ENCODE peak calls at places on chromosomes 4 and X, in five cellular contexts. D is HepG2, I is WTC11, X is H1, G is HCT116. U is an unnamed sample.
A peak's percentile ranks its signal among the peaks of the same experiment; 100 is the strongest.

GRCh38 chr4:34047363-34047762 is 2197.0 kb downstream of the ARAP2 start:
- DNase-seq in D (no peak), I (no peak), G (no peak), X (no peak), U (no peak)

GRCh38 chrX:153537080-153537479 is 19.6 kb downstream of the ATP2B3 start:
- DNase-seq in G (no peak), X (no peak), D (no peak), I (no peak), U (no peak)

GRCh38 chrX:101394372-101394771 is 3.6 kb downstream of the RPL36A start:
- DNase-seq in I (no peak), X (no peak), D (no peak), G (no peak), U (no peak)

GRCh38 chrX:55713635-55714034 is 3.9 kb upstream of the RRAGB start:
- DNase-seq in G (no peak), D (no peak), I (no peak), X (no peak), U (no peak)

GRCh38 chr4:11336435-11336834 is 92.3 kb downstream of the HS3ST1 start:
- DNase-seq in G (no peak), X (no peak), I (no peak), D (no peak), U (no peak)

GRCh38 chr4:24226667-24227066 is 336.8 kb upstream of the PPARGC1A start:
- DNase-seq in D (no peak), X (no peak), I (no peak), G (no peak), U (no peak)

GRCh38 chr4:58723954-58724353 is 1613.8 kb upstream of the IGFBP7 start:
- DNase-seq in G (no peak), D (no peak), X (no peak), I (no peak), U (no peak)

GRCh38 chr4:24203896-24204295 is 314.0 kb upstream of the PPARGC1A start:
- DNase-seq in D (no peak), I (no peak), X (no peak), G (no peak), U (no peak)

GRCh38 chr4:57193164-57193810 is 83.1 kb upstream of the IGFBP7 start:
- DNase-seq in X (no peak), D (no peak), I (no peak), G (no peak), U (no peak)

GRCh38 chr4:182215171-182215570 is 28.0 kb upstream of the TENM3 start:
- DNase-seq in D (no peak), X (no peak), I (no peak), G (no peak), U (no peak)

GRCh38 chrX:95675794-95676193 is 1008.8 kb upstream of the DIAPH2 start:
- DNase-seq in X (no peak), G (no peak), D (no peak), I (no peak), U (no peak)

GRCh38 chr4:74158561-74159396 is 861 bp downstream of the MTHFD2L start:
- DNase-seq in G (no peak), D (no peak), X (no peak), I (no peak), U (no peak)

GRCh38 chr4:10023050-10023419 is 1.7 kb upstream of the SLC2A9 start:
- DNase-seq in D (no peak), X (no peak), I (no peak), G (no peak), U (no peak)

GRCh38 chr4:6437682-6438264 is 34.6 kb downstream of the PPP2R2C start:
- DNase-seq in D (no peak), I (no peak), G (no peak), X (no peak), U (no peak)

GRCh38 chr4:5888222-5888701 is 4.6 kb downstream of the CRMP1 start:
- DNase-seq in X (no peak), I (peak; percentile 75), G (no peak), D (no peak), U (no peak)

GRCh38 chr4:168200685-168201084 is 108.3 kb downstream of the ANXA10 start:
- DNase-seq in G (no peak), X (no peak), I (no peak), D (peak; percentile 7), U (no peak)

GRCh38 chr4:100839712-100840111 is 321.9 kb upstream of the EMCN start:
- DNase-seq in X (no peak), G (no peak), D (no peak), I (no peak), U (no peak)

GRCh38 chr4:19982556-19982955 is 269.1 kb upstream of the SLIT2 start:
- DNase-seq in G (no peak), X (no peak), D (no peak), I (no peak), U (no peak)

GRCh38 chrX:20212486-20213089 is 54.1 kb downstream of the RPS6KA3 start:
- DNase-seq in X (no peak), G (no peak), D (no peak), I (no peak), U (no peak)

GRCh38 chr4:130393246-130394041 is 1297.5 kb downstream of the C4orf33 start:
- DNase-seq in X (no peak), D (peak; percentile 0), G (no peak), I (no peak), U (no peak)

GRCh38 chr4:55183926-55184599 is 58.7 kb upstream of the KDR start:
- DNase-seq in I (peak; percentile 26), D (no peak), G (peak; percentile 87), X (no peak), U (no peak)

GRCh38 chrX:55011294-55011693 is 11.1 kb downstream of the APEX2 start:
- DNase-seq in I (no peak), G (no peak), D (no peak), X (no peak), U (no peak)

GRCh38 chr4:39102297-39102696 is 40.3 kb downstream of the KLHL5 start:
- DNase-seq in I (no peak), X (no peak), D (no peak), G (no peak), U (no peak)

GRCh38 chr4:10028910-10029309 is 7.6 kb upstream of the SLC2A9 start:
- DNase-seq in G (no peak), X (no peak), D (no peak), I (no peak), U (no peak)

GRCh38 chr4:155442267-155443105 is 65.7 kb upstream of the MAP9 start:
- DNase-seq in I (peak; percentile 78), D (peak; percentile 32), G (peak; percentile 49), X (peak; percentile 23), U (peak; percentile 48)

GRCh38 chr4:173346074-173346473 is 11.9 kb upstream of the HMGB2 start:
- DNase-seq in I (no peak), D (no peak), G (no peak), X (no peak), U (no peak)

GRCh38 chrX:10085223-10085622 is 71.6 kb upstream of the CLCN4 start:
- DNase-seq in X (no peak), D (no peak), I (no peak), G (no peak), U (no peak)

GRCh38 chrX:133415276-133416105 is at the start of gene GPC4:
- DNase-seq in I (peak; percentile 73), G (peak; percentile 57), X (no peak), D (no peak), U (no peak)

GRCh38 chrX:3262906-3263305 is 83.5 kb downstream of the MXRA5 start:
- DNase-seq in G (peak; percentile 28), X (no peak), D (peak; percentile 6), I (no peak), U (no peak)

GRCh38 chr4:177393236-177393635 is 49.0 kb downstream of the AGA start:
- DNase-seq in I (no peak), X (no peak), G (no peak), D (no peak), U (no peak)

GRCh38 chrX:119726900-119727555 is 31.4 kb upstream of the SOWAHD start:
- DNase-seq in I (no peak), X (no peak), D (no peak), G (no peak), U (peak; percentile 44)

GRCh38 chr4:113659127-113659526 is 102.4 kb downstream of the CAMK2D start:
- DNase-seq in D (peak; percentile 62), G (no peak), I (no peak), X (no peak), U (no peak)
- TF ChIP-seq ATF3 in D (no peak), G (no peak), I (no peak), X (no peak), U (no peak)

GRCh38 chrX:23855569-23855968 is 52.2 kb downstream of the APOO start:
- DNase-seq in X (no peak), G (no peak), D (no peak), I (no peak), U (no peak)

GRCh38 chrX:23857935-23858334 is 49.8 kb downstream of the APOO start:
- DNase-seq in I (no peak), X (no peak), D (no peak), G (no peak), U (no peak)

GRCh38 chrX:23864719-23865349 is 42.9 kb downstream of the APOO start:
- DNase-seq in G (no peak), I (no peak), D (no peak), X (no peak), U (no peak)

GRCh38 chrX:23857409-23857808 is 50.3 kb downstream of the APOO start:
- DNase-seq in I (no peak), D (peak; percentile 16), G (no peak), X (no peak), U (no peak)

GRCh38 chrX:23861215-23861896 is 46.4 kb downstream of the APOO start:
- DNase-seq in D (no peak), I (no peak), G (no peak), X (no peak), U (no peak)
- TF ChIP-seq ATF3 in D (no peak), I (no peak), G (no peak), X (no peak), U (no peak)

GRCh38 chr4:48332661-48333060 is 8.7 kb upstream of the SLAIN2 start:
- DNase-seq in X (no peak), D (no peak), G (no peak), I (no peak), U (no peak)

GRCh38 chr4:48333587-48333986 is 7.7 kb upstream of the SLAIN2 start:
- DNase-seq in D (no peak), X (no peak), I (no peak), G (no peak), U (no peak)

GRCh38 chr4:48331577-48332340 is 9.6 kb upstream of the SLAIN2 start:
- DNase-seq in X (no peak), G (no peak), D (no peak), I (no peak), U (no peak)

GRCh38 chr4:48329193-48329592 is 12.1 kb upstream of the SLAIN2 start:
- DNase-seq in D (peak; percentile 62), G (no peak), X (no peak), I (no peak), U (no peak)

GRCh38 chr4:48329976-48330375 is 11.4 kb upstream of the SLAIN2 start:
- DNase-seq in G (no peak), X (no peak), D (no peak), I (no peak), U (no peak)
- TF ChIP-seq ATF3 in G (no peak), X (no peak), D (no peak), I (no peak), U (peak; percentile 50)

DNA sequence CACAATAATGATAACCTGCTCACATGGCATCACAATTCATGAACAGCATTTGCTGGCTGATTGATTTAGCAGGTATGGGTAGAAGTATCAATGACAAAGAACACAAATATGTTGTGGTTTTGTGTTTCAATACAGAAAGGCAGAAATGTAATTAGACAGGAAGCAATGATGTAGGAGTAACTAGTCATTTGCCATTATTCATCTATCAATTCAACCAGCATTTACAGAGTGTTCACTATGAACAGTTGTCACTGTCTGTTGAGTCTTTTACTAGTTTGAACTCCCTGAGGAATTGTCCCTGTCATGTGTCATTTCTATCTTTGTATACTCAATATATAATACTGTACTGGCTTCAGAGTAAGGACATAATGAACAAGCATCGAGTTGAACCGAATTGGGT is 51.5 kb upstream of the ARHGAP24 start:
- DNase-seq in X (no peak), G (no peak), D (no peak), I (no peak), U (no peak)
- TF ChIP-seq ATF3 in X (no peak), G (no peak), D (no peak), I (no peak), U (no peak)